ENCODE peak calls at places on chromosomes 7 and 10, in nine cellular contexts. G is H9, U is neuronal stem cell, P is HCEC 1CT, S is upper lobe of right lung, C is retinal pigment epithelial cell, Z is T-helper 1 cell, H is body of pancreas, L is fibroblast of mammary gland. I is an unnamed sample.

GRCh38 chr7:79590571-79591274 is 137.3 kb upstream of the MAGI2 start:
- DNase-seq in Z (no peak), U (no peak), L (no peak), H (no peak), S (no peak), P (no peak), G (no peak), C (no peak), I (no peak)

GRCh38 chr7:108002726-108003590 is at the start of gene LAMB1:
- DNase-seq in H (peak; percentile 79), S (peak; percentile 74), C (no peak), Z (no peak), U (peak; percentile 69), L (peak; percentile 76), P (peak; percentile 75), G (peak; percentile 84), I (peak; percentile 83)

GRCh38 chr7:139733751-139734150 is 44.0 kb downstream of the HIPK2 start:
- DNase-seq in Z (no peak), C (no peak), G (no peak), L (no peak), S (no peak), P (peak; percentile 0), U (no peak), H (no peak), I (no peak)

GRCh38 chr7:5699951-5700384 is 81.5 kb downstream of the RNF216 start:
- DNase-seq in H (no peak), G (no peak), C (no peak), P (no peak), L (no peak), Z (peak; percentile 78), S (no peak), U (no peak), I (no peak)

GRCh38 chr7:53350241-53350640 is 314.8 kb downstream of the POM121L12 start:
- DNase-seq in G (peak; percentile 79), L (no peak), H (no peak), Z (no peak), C (no peak), U (peak; percentile 36), P (no peak), S (no peak), I (peak; percentile 10)

GRCh38 chr10:35503548-35503947 is 101.6 kb upstream of the GJD4 start:
- DNase-seq in Z (no peak), S (no peak), L (no peak), C (no peak), H (no peak), G (no peak), P (no peak), U (no peak), I (no peak)

GRCh38 chr7:108265007-108265406 is 134.8 kb upstream of the LAMB4 start:
- DNase-seq in Z (no peak), H (no peak), C (no peak), G (no peak), P (no peak), L (no peak), S (no peak), U (no peak), I (no peak)

GRCh38 chr10:44325157-44325556 is 59.7 kb downstream of the CXCL12 start:
- DNase-seq in H (peak; percentile 91), G (no peak), C (no peak), Z (no peak), P (no peak), S (no peak), L (no peak), U (no peak), I (no peak)

GRCh38 chr10:98446656-98447221 is at the start of gene HPS1:
- DNase-seq in Z (peak; percentile 82), C (no peak), G (peak; percentile 68), P (peak; percentile 73), L (peak; percentile 60), U (peak; percentile 26), S (peak; percentile 94), H (peak; percentile 81), I (peak; percentile 59)

GRCh38 chr7:122748195-122748594 is 45.5 kb upstream of the RNF148 start:
- DNase-seq in H (no peak), C (no peak), U (no peak), L (no peak), Z (no peak), S (no peak), P (no peak), G (no peak), I (peak; percentile 24)

GRCh38 chr10:102449321-102450123 is 1.8 kb downstream of the C10orf95 start:
- DNase-seq in L (peak; percentile 67), U (no peak), C (no peak), H (peak; percentile 94), G (peak; percentile 91), P (no peak), Z (peak; percentile 89), S (peak; percentile 92), I (peak; percentile 24)

GRCh38 chr10:59606551-59606961 is 103.1 kb downstream of the SLC16A9 start:
- DNase-seq in S (no peak), U (no peak), L (peak; percentile 55), P (peak; percentile 44), G (no peak), H (no peak), Z (no peak), C (peak; percentile 88), I (peak; percentile 35)

GRCh38 chr10:23099079-23099478 is 3.7 kb downstream of the MSRB2 start:
- DNase-seq in G (no peak), L (no peak), S (no peak), C (no peak), U (no peak), Z (no peak), H (no peak), P (no peak), I (no peak)

GRCh38 chr7:2862831-2863361 is 18.8 kb upstream of the GNA12 start:
- DNase-seq in Z (peak; percentile 31), H (no peak), S (no peak), U (no peak), P (no peak), G (no peak), L (no peak), C (no peak), I (peak; percentile 73)

GRCh38 chr7:156379242-156380070 is 261.1 kb upstream of the RNF32 start:
- DNase-seq in L (no peak), P (no peak), H (peak; percentile 25), C (no peak), S (no peak), G (no peak), Z (no peak), U (no peak), I (no peak)

GRCh38 chr10:97059006-97059871 is 126.5 kb downstream of the SLIT1 start:
- DNase-seq in S (peak; percentile 57), L (no peak), U (no peak), Z (no peak), H (no peak), G (peak; percentile 72), C (no peak), P (no peak), I (no peak)

GRCh38 chr7:95886501-95887090 is 114.2 kb downstream of the DYNC1I1 start:
- DNase-seq in P (no peak), S (no peak), C (no peak), U (no peak), H (no peak), G (no peak), L (peak; percentile 25), Z (no peak), I (peak; percentile 62)

GRCh38 chr10:8173866-8174243 is 119.4 kb downstream of the GATA3 start:
- DNase-seq in H (no peak), Z (no peak), L (no peak), G (no peak), U (no peak), C (no peak), S (no peak), P (no peak), I (no peak)

GRCh38 chr10:98030093-98030821 is at the start of gene CRTAC1:
- DNase-seq in C (no peak), Z (no peak), U (peak; percentile 91), L (no peak), S (peak; percentile 92), G (peak; percentile 87), H (peak; percentile 65), P (no peak), I (peak; percentile 10)

GRCh38 chr7:157320607-157320979 is 16.2 kb upstream of the DNAJB6 start:
- DNase-seq in U (no peak), Z (peak; percentile 20), P (no peak), L (peak; percentile 59), S (no peak), H (no peak), C (no peak), G (no peak), I (peak; percentile 33)

GRCh38 chr7:44396931-44397525 is 71.6 kb upstream of the CAMK2B start:
- DNase-seq in S (no peak), G (no peak), L (peak; percentile 26), C (no peak), P (no peak), Z (no peak), U (no peak), H (no peak), I (peak; percentile 65)

GRCh38 chr10:117264776-117265175 is 23.9 kb downstream of the SLC18A2 start:
- DNase-seq in L (no peak), S (no peak), U (no peak), C (no peak), Z (no peak), P (no peak), H (peak; percentile 71), G (no peak), I (no peak)

GRCh38 chr7:41491752-41492405 is 211.0 kb downstream of the INHBA start:
- DNase-seq in P (no peak), G (no peak), L (no peak), S (no peak), H (no peak), C (no peak), Z (no peak), U (no peak), I (no peak)

GRCh38 chr10:77566914-77567566 is 70.6 kb downstream of the KCNMA1 start:
- DNase-seq in P (no peak), H (no peak), U (no peak), G (no peak), L (no peak), Z (no peak), C (no peak), S (no peak), I (no peak)

GRCh38 chr7:27196287-27196739 is 3.6 kb downstream of the HOXA13 start:
- DNase-seq in P (no peak), Z (peak; percentile 63), L (peak; percentile 75), C (peak; percentile 10), H (peak; percentile 70), S (peak; percentile 87), G (peak; percentile 72), U (peak; percentile 67), I (peak; percentile 71)

GRCh38 chr10:44569193-44570091 is 184.5 kb upstream of the CXCL12 start:
- DNase-seq in G (no peak), L (peak; percentile 88), Z (no peak), P (peak; percentile 24), U (no peak), H (no peak), S (no peak), C (peak; percentile 8), I (peak; percentile 19)

GRCh38 chr10:60032723-60033122 is 126.4 kb upstream of the CCDC6 start:
- DNase-seq in C (no peak), H (peak; percentile 53), L (peak; percentile 80), G (no peak), U (peak; percentile 6), P (peak; percentile 55), S (no peak), Z (peak; percentile 41), I (peak; percentile 36)

GRCh38 chr10:30591249-30591670 is 38.3 kb downstream of the LYZL2 start:
- DNase-seq in H (peak; percentile 45), P (peak; percentile 18), Z (peak; percentile 51), S (no peak), U (peak; percentile 57), L (peak; percentile 55), G (peak; percentile 52), C (no peak), I (peak; percentile 48)

GRCh38 chr10:87658858-87659555 is 671 bp upstream of the PAPSS2 start:
- DNase-seq in U (no peak), Z (no peak), G (peak; percentile 79), P (no peak), S (no peak), H (no peak), C (no peak), L (no peak), I (no peak)

GRCh38 chr7:90768301-90768700 is 172.2 kb downstream of the CDK14 start:
- DNase-seq in S (no peak), C (no peak), P (no peak), G (no peak), Z (no peak), U (no peak), H (no peak), L (no peak), I (no peak)

GRCh38 chr7:140435252-140435895 is 31.5 kb downstream of the RAB19 start:
- DNase-seq in H (no peak), G (peak; percentile 54), Z (no peak), P (no peak), L (no peak), U (no peak), C (no peak), S (peak; percentile 64), I (peak; percentile 4)